ENCODE peak calls at places on chromosome 11, in six cellular contexts. A, J, I, S, T and Q are unnamed samples.

GRCh38 chr11:61967924-61968757 is 707 bp upstream of the FTH1 start:
- DNase-seq in A (peak), J (peak), I (peak), S (peak), T (no peak), Q (peak)

GRCh38 chr11:62359475-62359874 is 22.2 kb downstream of the ASRGL1 start:
- DNase-seq in A (no peak), J (no peak), I (no peak), S (no peak), T (no peak), Q (no peak)

GRCh38 chr11:69369210-69369609 is 75.3 kb downstream of the MYEOV start:
- DNase-seq in A (no peak), J (no peak), I (no peak), S (no peak), T (no peak), Q (no peak)

GRCh38 chr11:35484435-35484834 is 41.0 kb downstream of the PAMR1 start:
- DNase-seq in A (no peak), J (no peak), I (no peak), S (no peak), T (peak), Q (peak)

GRCh38 chr11:118689852-118690552 is 10.6 kb upstream of the TREH start:
- DNase-seq in A (peak), J (peak), I (peak), S (peak), T (peak), Q (peak)

GRCh38 chr11:61555051-61555969 is 25.6 kb downstream of the SYT7 start:
- DNase-seq in A (no peak), J (no peak), I (no peak), S (no peak), T (no peak), Q (no peak)

GRCh38 chr11:22703561-22703960 is 37.1 kb downstream of the GAS2 start:
- DNase-seq in A (no peak), J (no peak), I (no peak), S (no peak), T (peak), Q (peak)

GRCh38 chr11:26599421-26599820 is 27.4 kb upstream of the MUC15 start:
- DNase-seq in A (no peak), J (no peak), I (no peak), S (no peak), T (peak), Q (peak)

GRCh38 chr11:72411623-72412532 is 22.5 kb downstream of the CLPB start:
- DNase-seq in A (no peak), J (no peak), I (no peak), S (peak), T (no peak), Q (no peak)

GRCh38 chr11:125154380-125155099 is 10.0 kb upstream of the PKNOX2 start:
- DNase-seq in A (no peak), J (no peak), I (no peak), S (no peak), T (no peak), Q (no peak)

GRCh38 chr11:124978316-124978715 is 24.3 kb downstream of the CCDC15 start:
- DNase-seq in A (no peak), J (no peak), I (no peak), S (no peak), T (no peak), Q (no peak)

GRCh38 chr11:88402192-88402715 is 64.7 kb upstream of the CTSC start:
- DNase-seq in A (no peak), J (no peak), I (no peak), S (no peak), T (peak), Q (peak)

GRCh38 chr11:28738549-28738948 is 630.4 kb downstream of the METTL15 start:
- DNase-seq in A (no peak), J (no peak), I (no peak), S (no peak), T (no peak), Q (no peak)

GRCh38 chr11:32391479-32391878 is 43.9 kb downstream of the WT1 start:
- DNase-seq in A (no peak), J (no peak), I (no peak), S (no peak), T (no peak), Q (no peak)

GRCh38 chr11:36362902-36363301 is 66.8 kb downstream of the PRR5L start:
- DNase-seq in A (no peak), J (peak), I (no peak), S (no peak), T (peak), Q (peak)

GRCh38 chr11:107697291-107697690 is 14.6 kb downstream of the SLN start:
- DNase-seq in A (no peak), J (no peak), I (no peak), S (no peak), T (no peak), Q (no peak)

GRCh38 chr11:15988693-15989231 is 367.6 kb downstream of the SOX6 start:
- DNase-seq in A (no peak), J (no peak), I (no peak), S (no peak), T (peak), Q (peak)

GRCh38 chr11:62012451-62013265 is 45.2 kb upstream of the FTH1 start:
- DNase-seq in A (no peak), J (peak), I (peak), S (no peak), T (peak), Q (peak)

GRCh38 chr11:48063424-48063978 is 83.1 kb downstream of the PTPRJ start:
- DNase-seq in A (no peak), J (peak), I (no peak), S (no peak), T (peak), Q (peak)

GRCh38 chr11:78840190-78840589 is 265.5 kb upstream of the NARS2 start:
- DNase-seq in A (no peak), J (no peak), I (no peak), S (no peak), T (peak), Q (peak)

GRCh38 chr11:13003726-13004493 is 5.2 kb upstream of the RASSF10 start:
- DNase-seq in A (no peak), J (no peak), I (no peak), S (no peak), T (no peak), Q (no peak)

GRCh38 chr11:43269229-43269928 is 42.4 kb upstream of the API5 start:
- DNase-seq in A (no peak), J (no peak), I (no peak), S (no peak), T (no peak), Q (no peak)

GRCh38 chr11:29251738-29252137 is 765.1 kb downstream of the KCNA4 start:
- DNase-seq in A (no peak), J (no peak), I (no peak), S (no peak), T (no peak), Q (no peak)

GRCh38 chr11:106468091-106468490 is 390.6 kb downstream of the AASDHPPT start:
- DNase-seq in A (no peak), J (no peak), I (no peak), S (no peak), T (peak), Q (peak)

GRCh38 chr11:33463059-33463458 is 205.9 kb downstream of the HIPK3 start:
- DNase-seq in A (no peak), J (no peak), I (no peak), S (no peak), T (peak), Q (peak)

GRCh38 chr11:130383363-130384168 is 44.8 kb downstream of the ADAMTS8 start:
- DNase-seq in A (no peak), J (peak), I (no peak), S (no peak), T (peak), Q (peak)

GRCh38 chr11:2732261-2732939 is 32.6 kb upstream of the KCNQ1OT1 start:
- DNase-seq in A (no peak), J (no peak), I (no peak), S (no peak), T (no peak), Q (no peak)

GRCh38 chr11:117930208-117930570 is 987 bp upstream of the TMPRSS13 start:
- DNase-seq in A (no peak), J (no peak), I (no peak), S (no peak), T (no peak), Q (no peak)

GRCh38 chr11:85590848-85591483 is 36.2 kb downstream of the DLG2 start:
- DNase-seq in A (no peak), J (no peak), I (no peak), S (peak), T (peak), Q (peak)

GRCh38 chr11:78929906-78930220 is 355.2 kb upstream of the NARS2 start:
- DNase-seq in A (no peak), J (no peak), I (no peak), S (no peak), T (no peak), Q (no peak)

GRCh38 chr11:3136542-3137455 is 28.3 kb downstream of the OSBPL5 start:
- DNase-seq in A (no peak), J (no peak), I (peak), S (no peak), T (no peak), Q (no peak)

GRCh38 chr11:17839973-17840611 is 105.5 kb downstream of the KCNC1 start:
- DNase-seq in A (no peak), J (peak), I (no peak), S (no peak), T (no peak), Q (peak)
- H3K4me3 ChIP-seq in A (no peak), J (no peak), I (no peak), S (no peak), T (no peak), Q (no peak)

DNA sequence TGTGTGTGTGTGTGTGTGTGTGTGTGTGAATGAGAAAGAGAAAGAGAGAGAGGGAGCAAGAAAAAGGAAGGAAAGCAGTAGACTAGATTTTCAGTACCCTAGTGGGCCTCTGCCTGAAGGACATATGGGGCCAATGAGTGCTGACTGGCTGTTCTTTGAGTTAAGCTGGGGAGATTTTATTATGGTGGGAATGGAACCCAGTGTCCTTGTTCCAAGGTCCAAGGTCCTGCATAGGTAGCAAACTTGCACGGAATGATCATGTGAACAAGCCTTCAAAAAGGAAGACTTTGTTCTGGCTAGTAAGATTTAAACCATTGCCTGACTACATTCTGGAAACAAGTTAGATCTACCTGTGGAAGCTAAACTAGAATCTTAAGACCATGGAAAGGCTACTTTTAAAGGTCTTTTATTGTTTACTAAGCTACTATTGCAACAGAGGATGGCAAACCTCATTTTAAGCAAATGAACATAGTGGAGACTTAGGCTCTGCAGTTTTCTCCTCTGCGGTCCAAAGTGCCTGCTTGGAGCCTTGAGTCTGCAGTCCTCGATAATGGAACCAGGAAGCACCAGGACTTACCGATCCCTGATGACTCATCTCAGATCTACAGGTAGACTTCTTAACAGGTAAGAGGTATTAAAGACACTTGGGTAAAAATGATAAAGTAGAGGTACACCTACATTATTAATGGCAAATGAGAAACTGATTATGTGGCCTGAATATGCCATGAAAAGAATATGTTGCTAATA is 10.2 kb upstream of the GRAMD1B start:
- DNase-seq in A (peak), J (no peak), I (no peak), S (no peak), T (no peak), Q (no peak)
- H3K4me3 ChIP-seq in A (no peak), J (no peak), I (no peak), S (no peak), T (no peak), Q (no peak)

GRCh38 chr11:128513915-128514681 is 73.3 kb downstream of the ETS1 start:
- DNase-seq in A (no peak), J (no peak), I (no peak), S (peak), T (no peak), Q (peak)

GRCh38 chr11:128508785-128509518 is 78.4 kb downstream of the ETS1 start:
- DNase-seq in A (no peak), J (no peak), I (no peak), S (no peak), T (no peak), Q (peak)

GRCh38 chr11:128512478-128513127 is 74.8 kb downstream of the ETS1 start:
- DNase-seq in A (no peak), J (no peak), I (no peak), S (peak), T (no peak), Q (peak)

GRCh38 chr11:128509990-128510389 is 77.4 kb downstream of the ETS1 start:
- DNase-seq in A (no peak), J (no peak), I (no peak), S (peak), T (peak), Q (no peak)

DNA sequence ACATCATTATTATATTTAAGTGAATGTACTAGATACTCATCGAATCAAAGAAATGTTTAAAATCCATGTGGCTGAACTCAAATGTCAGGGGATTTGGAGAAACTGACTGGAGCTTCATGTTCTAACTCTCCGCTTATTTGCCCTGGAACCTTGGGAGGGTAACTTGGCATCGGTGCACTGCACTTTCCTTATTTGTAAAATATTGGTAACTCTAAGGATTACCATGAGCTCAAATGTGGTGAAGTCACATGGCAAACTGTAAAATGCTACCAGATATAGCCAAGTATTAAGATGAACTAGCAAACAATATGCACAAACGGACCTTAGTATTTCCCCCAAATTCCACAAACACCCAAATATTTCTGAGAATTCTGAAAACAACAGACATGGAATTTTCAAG is 75.6 kb downstream of the ETS1 start:
- DNase-seq in A (no peak), J (no peak), I (no peak), S (peak), T (no peak), Q (peak)
- H3K4me3 ChIP-seq in A (no peak), J (no peak), I (peak), S (peak), T (no peak), Q (no peak)

DNA sequence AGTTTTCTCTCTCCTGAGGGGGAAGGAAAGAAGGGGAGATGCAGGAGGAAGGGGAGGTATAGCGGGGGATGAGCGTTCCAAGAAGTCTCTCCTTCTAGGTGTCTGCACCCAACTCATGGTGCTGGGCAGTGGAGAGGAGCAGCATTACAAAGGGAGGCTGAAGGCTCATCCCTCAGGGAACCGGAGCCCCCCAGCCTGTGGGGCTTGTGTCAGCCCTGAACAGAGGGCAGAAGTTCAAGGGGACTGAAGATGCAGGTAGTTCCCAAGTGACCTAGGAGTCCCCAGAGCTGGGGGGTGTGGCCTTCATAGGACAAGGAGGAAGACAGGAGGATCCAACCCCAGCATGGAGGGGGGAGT is 1.8 kb downstream of the C11orf68 start:
- DNase-seq in A (no peak), J (no peak), I (no peak), S (no peak), T (no peak), Q (no peak)
- H3K4me3 ChIP-seq in A (no peak), J (peak), I (peak), S (no peak), T (no peak), Q (peak)

GRCh38 chr11:122101625-122102291 is 14.3 kb downstream of the BLID start:
- DNase-seq in A (peak), J (no peak), I (no peak), S (no peak), T (peak), Q (peak)
- H3K4me3 ChIP-seq in A (peak), J (no peak), I (peak), S (no peak), T (peak), Q (peak)